ENCODE peak calls at places on chromosomes 7 and 10, in nine cellular contexts. M, R, Z, H, S, J, Y, B and T are unnamed samples.

GRCh38 chr7:122532406-122533269 is 166.3 kb downstream of the RNF133 start:
- DNase-seq in M (no peak), R (no peak), Z (no peak), H (no peak), S (peak; percentile 4), J (no peak), Y (no peak), B (no peak), T (no peak)

GRCh38 chr10:31526681-31527080 is 207.7 kb downstream of the ZEB1 start:
- DNase-seq in M (no peak), R (no peak), Z (no peak), H (no peak), S (no peak), J (no peak), Y (no peak), B (no peak), T (no peak)

GRCh38 chr7:76063525-76063924 is 15.6 kb downstream of the MDH2 start:
- DNase-seq in M (peak; percentile 81), R (peak; percentile 27), Z (peak; percentile 57), H (no peak), S (no peak), J (peak; percentile 38), Y (no peak), B (no peak), T (no peak)

GRCh38 chr7:151903249-151904032 is 26.5 kb upstream of the PRKAG2 start:
- DNase-seq in M (no peak), R (no peak), Z (no peak), H (no peak), S (no peak), J (no peak), Y (no peak), B (no peak), T (no peak)

GRCh38 chr10:83545901-83546391 is 593.4 kb upstream of the GHITM start:
- DNase-seq in M (no peak), R (no peak), Z (no peak), H (no peak), S (no peak), J (no peak), Y (peak; percentile 22), B (no peak), T (no peak)

GRCh38 chr7:135601182-135601581 is 43.5 kb downstream of the NUP205 start:
- DNase-seq in M (no peak), R (no peak), Z (no peak), H (no peak), S (no peak), J (no peak), Y (no peak), B (no peak), T (no peak)

GRCh38 chr10:93495654-93496321 is 624 bp upstream of the CEP55 start:
- DNase-seq in M (peak; percentile 53), R (peak; percentile 48), Z (peak; percentile 33), H (peak; percentile 28), S (no peak), J (peak; percentile 21), Y (peak; percentile 26), B (no peak), T (no peak)

GRCh38 chr7:75971961-75972763 is 22.2 kb downstream of the TMEM120A start:
- DNase-seq in M (peak; percentile 83), R (no peak), Z (no peak), H (no peak), S (no peak), J (no peak), Y (no peak), B (no peak), T (peak; percentile 83)

GRCh38 chr10:25048463-25048862 is 32.1 kb downstream of the THNSL1 start:
- DNase-seq in M (no peak), R (peak; percentile 64), Z (no peak), H (no peak), S (no peak), J (peak; percentile 7), Y (no peak), B (no peak), T (no peak)

GRCh38 chr7:158865462-158865922 is 9.1 kb downstream of the DYNC2I1 start:
- DNase-seq in M (no peak), R (no peak), Z (no peak), H (no peak), S (no peak), J (no peak), Y (no peak), B (no peak), T (no peak)

GRCh38 chr10:72616716-72617115 is 9.2 kb downstream of the MICU1 start:
- DNase-seq in M (peak; percentile 37), R (no peak), Z (no peak), H (no peak), S (no peak), J (no peak), Y (no peak), B (no peak), T (no peak)

GRCh38 chr7:113456533-113456932 is 338.2 kb upstream of the SMIM30 start:
- DNase-seq in M (no peak), R (no peak), Z (no peak), H (no peak), S (no peak), J (no peak), Y (no peak), B (no peak), T (no peak)

GRCh38 chr10:30438016-30438850 is 4.2 kb downstream of the MAP3K8 start:
- DNase-seq in M (no peak), R (no peak), Z (no peak), H (no peak), S (no peak), J (no peak), Y (no peak), B (no peak), T (no peak)

GRCh38 chr7:116710764-116711452 is 38.9 kb downstream of the MET start:
- DNase-seq in M (no peak), R (no peak), Z (no peak), H (no peak), S (no peak), J (no peak), Y (no peak), B (no peak), T (no peak)

GRCh38 chr7:2239242-2239641 is 2.8 kb downstream of the MRM2 start:
- DNase-seq in M (no peak), R (no peak), Z (no peak), H (no peak), S (no peak), J (no peak), Y (no peak), B (no peak), T (no peak)

GRCh38 chr7:2233876-2234275 is 1.1 kb upstream of the MAD1L1 start:
- DNase-seq in M (no peak), R (no peak), Z (no peak), H (no peak), S (no peak), J (no peak), Y (no peak), B (no peak), T (no peak)

GRCh38 chr7:2232766-2233520 is at the start of gene MAD1L1:
- DNase-seq in M (peak; percentile 90), R (peak; percentile 93), Z (peak; percentile 85), H (peak; percentile 89), S (peak; percentile 81), J (peak; percentile 91), Y (peak; percentile 93), B (peak; percentile 85), T (peak; percentile 69)

GRCh38 chr7:2241580-2242540 is at the start of the genes MRM2 and NUDT1:
- DNase-seq in M (peak; percentile 84), R (peak; percentile 92), Z (peak; percentile 79), H (peak; percentile 83), S (peak; percentile 56), J (peak; percentile 85), Y (peak; percentile 86), B (peak; percentile 85), T (peak; percentile 58)

GRCh38 chr7:2237109-2237602 is 4.4 kb upstream of the MAD1L1 start:
- DNase-seq in M (peak; percentile 45), R (peak; percentile 49), Z (peak; percentile 59), H (no peak), S (no peak), J (no peak), Y (no peak), B (peak; percentile 86), T (peak; percentile 37)
- TF ChIP-seq POLR2A in M (no peak), R (no peak), Z (peak; percentile 21), H (no peak), S (no peak), J (no peak), Y (no peak), B (no peak), T (no peak)

GRCh38 chr10:119406888-119407777 is 135.4 kb downstream of the RGS10 start:
- DNase-seq in M (peak; percentile 36), R (no peak), Z (no peak), H (no peak), S (no peak), J (no peak), Y (no peak), B (no peak), T (no peak)
- H3K4me1 ChIP-seq in M (peaks cover 37% of the 10 kb centered on the region), R (peaks cover under 1% of the 10 kb centered on the region), Z (no peaks in the 10 kb centered on the region), H (peaks cover 2% of the 10 kb centered on the region), S (no peaks in the 10 kb centered on the region), J (peaks cover 21% of the 10 kb centered on the region), Y (peaks cover 18% of the 10 kb centered on the region), B (no peaks in the 10 kb centered on the region), T (peaks cover 10% of the 10 kb centered on the region)

GRCh38 chr10:4215485-4215884 is 430.5 kb upstream of the KLF6 start:
- DNase-seq in M (no peak), R (no peak), Z (no peak), H (no peak), S (no peak), J (no peak), Y (no peak), B (no peak), T (no peak)

GRCh38 chr10:4219901-4220300 is 434.9 kb upstream of the KLF6 start:
- DNase-seq in M (no peak), R (no peak), Z (no peak), H (no peak), S (no peak), J (no peak), Y (no peak), B (no peak), T (no peak)

GRCh38 chr10:4217187-4217586 is 432.2 kb upstream of the KLF6 start:
- DNase-seq in M (no peak), R (no peak), Z (no peak), H (no peak), S (no peak), J (no peak), Y (no peak), B (no peak), T (no peak)

GRCh38 chr10:4215963-4216575 is 431.1 kb upstream of the KLF6 start:
- DNase-seq in M (no peak), R (no peak), Z (no peak), H (no peak), S (no peak), J (no peak), Y (no peak), B (no peak), T (no peak)

DNA sequence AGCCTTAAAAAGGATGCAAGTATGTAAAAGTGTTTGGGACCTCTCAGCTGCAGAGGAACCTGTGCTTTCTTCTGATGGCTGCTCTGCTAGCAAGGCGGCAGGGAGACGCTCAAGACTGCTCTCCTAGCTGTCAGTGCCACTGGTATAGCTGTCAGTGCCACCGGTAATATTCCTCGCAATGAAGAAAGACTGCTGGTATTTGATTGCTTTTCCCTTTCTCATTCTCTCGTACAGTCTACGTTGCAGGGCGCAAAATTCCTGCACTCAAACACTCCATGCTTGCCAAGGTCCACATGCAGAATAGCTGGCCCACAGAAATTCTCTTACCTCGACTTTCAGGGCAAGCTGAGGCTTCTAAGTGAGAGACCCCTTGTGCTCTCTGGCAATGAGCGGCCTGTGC is 432.6 kb upstream of the KLF6 start:
- DNase-seq in M (no peak), R (no peak), Z (no peak), H (no peak), S (no peak), J (no peak), Y (no peak), B (no peak), T (no peak)
- TF ChIP-seq POLR2A in M (no peak), R (no peak), Z (no peak), H (no peak), S (no peak), J (no peak), Y (no peak), B (no peak), T (no peak)

GRCh38 chr10:78744521-78745090 is 324.2 kb upstream of the ZMIZ1 start:
- DNase-seq in M (no peak), R (peak; percentile 70), Z (no peak), H (no peak), S (no peak), J (peak; percentile 82), Y (no peak), B (no peak), T (no peak)
- H3K4me1 ChIP-seq in M (peaks cover 12% of the 10 kb centered on the region), R (peaks cover 27% of the 10 kb centered on the region), Z (no peaks in the 10 kb centered on the region), H (no peaks in the 10 kb centered on the region), S (no peaks in the 10 kb centered on the region), J (peaks cover 21% of the 10 kb centered on the region), Y (peaks cover 5% of the 10 kb centered on the region), B (no peaks in the 10 kb centered on the region), T (peaks cover 3% of the 10 kb centered on the region)